ENCODE peak calls at places on chromosomes 12 and 14, in four cellular contexts. V is left ventricle myocardium inferior, B is colonic mucosa, U is psoas muscle. G is an unnamed sample. For H3K4me1, the result is how much of the 10 kb centered on the place peaks cover.

GRCh38 chr12:29148065-29148957 is 767 bp upstream of the FAR2 start:
- DNase-seq in V (peak), B (peak), U (peak), G (peak)

GRCh38 chr12:111488798-111489197 is 83.1 kb downstream of the SH2B3 start:
- DNase-seq in V (no peak), B (no peak), U (no peak), G (no peak)

GRCh38 chr12:56160160-56160763 is 2.1 kb downstream of the MYL6 start:
- DNase-seq in V (no peak), B (no peak), U (peak), G (no peak)

GRCh38 chr12:48122065-48122834 is 3.1 kb downstream of the PFKM start:
- DNase-seq in V (no peak), B (peak), U (no peak), G (peak)

GRCh38 chr12:47686645-47687240 is 19.1 kb downstream of the RPAP3 start:
- DNase-seq in V (no peak), B (no peak), U (no peak), G (no peak)

GRCh38 chr14:101229666-101230065 is 326.1 kb upstream of the RTL1 start:
- DNase-seq in V (no peak), B (peak), U (peak), G (no peak)

GRCh38 chr12:70895956-70896355 is 24.6 kb downstream of the PTPRR start:
- DNase-seq in V (no peak), B (no peak), U (no peak), G (no peak)

GRCh38 chr14:99570542-99571302 is 33.3 kb downstream of the CCDC85C start:
- DNase-seq in V (no peak), B (no peak), U (no peak), G (no peak)

GRCh38 chr12:96193725-96194571 is at the start of gene ELK3:
- DNase-seq in V (peak), B (peak), U (peak), G (peak)

GRCh38 chr14:75450381-75451276 is 22.8 kb downstream of the JDP2 start:
- DNase-seq in V (peak), B (peak), U (peak), G (peak)

GRCh38 chr14:65846469-65846868 is 433.9 kb downstream of the FUT8 start:
- DNase-seq in V (no peak), B (no peak), U (no peak), G (no peak)

GRCh38 chr14:104496095-104496494 is 83.5 kb upstream of the C14orf180 start:
- DNase-seq in V (no peak), B (no peak), U (no peak), G (no peak)

GRCh38 chr12:46266382-46266791 is 2.5 kb downstream of the SLC38A1 start:
- DNase-seq in V (no peak), B (peak), U (no peak), G (no peak)

GRCh38 chr14:47149326-47149725 is 497.7 kb upstream of the RPL10L start:
- DNase-seq in V (no peak), B (no peak), U (no peak), G (no peak)

GRCh38 chr14:20680843-20681347 is 3.5 kb upstream of the RNASE4 start:
- DNase-seq in V (no peak), B (peak), U (no peak), G (no peak)

GRCh38 chr12:51884676-51885229 is 3.1 kb upstream of the ANKRD33 start:
- DNase-seq in V (no peak), B (no peak), U (no peak), G (no peak)

GRCh38 chr14:105150026-105150367 is 18.6 kb downstream of the JAG2 start:
- DNase-seq in V (peak), B (no peak), U (no peak), G (no peak)

GRCh38 chr12:3359478-3359877 is 131.5 kb upstream of the PRMT8 start:
- DNase-seq in V (no peak), B (no peak), U (no peak), G (no peak)

DNA sequence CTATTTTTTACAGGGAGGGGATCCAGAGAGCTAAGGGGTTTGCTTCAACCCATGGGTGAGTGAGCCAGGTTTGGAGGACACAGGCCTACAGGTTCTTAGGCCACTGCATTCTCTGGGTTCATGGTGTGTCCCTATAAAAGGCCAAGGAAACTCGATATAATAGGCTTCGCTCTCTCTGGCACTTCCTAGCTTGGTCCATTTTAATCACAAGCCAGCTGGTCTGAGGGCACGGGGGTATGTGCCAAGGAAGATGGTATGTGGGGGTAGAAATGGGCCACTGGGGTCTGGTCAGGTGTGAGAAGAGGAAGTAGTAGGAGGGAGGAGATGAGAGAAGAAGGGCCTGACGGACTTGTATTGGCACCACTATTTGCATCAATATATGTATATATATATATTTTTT is 4.9 kb downstream of the ETV6 start:
- DNase-seq in V (no peak), B (no peak), U (no peak), G (no peak)
- H3K4me1 ChIP-seq in V (half or more), B (under half), U (half or more), G (under half)

GRCh38 chr14:58732387-58732786 is 94.6 kb downstream of the DACT1 start:
- DNase-seq in V (no peak), B (no peak), U (no peak), G (no peak)

GRCh38 chr14:58733451-58734208 is 95.9 kb downstream of the DACT1 start:
- DNase-seq in V (no peak), B (no peak), U (no peak), G (no peak)

GRCh38 chr14:58731465-58732330 is 93.9 kb downstream of the DACT1 start:
- DNase-seq in V (no peak), B (no peak), U (no peak), G (no peak)

GRCh38 chr14:58736606-58737005 is 98.8 kb downstream of the DACT1 start:
- DNase-seq in V (no peak), B (no peak), U (no peak), G (no peak)

DNA sequence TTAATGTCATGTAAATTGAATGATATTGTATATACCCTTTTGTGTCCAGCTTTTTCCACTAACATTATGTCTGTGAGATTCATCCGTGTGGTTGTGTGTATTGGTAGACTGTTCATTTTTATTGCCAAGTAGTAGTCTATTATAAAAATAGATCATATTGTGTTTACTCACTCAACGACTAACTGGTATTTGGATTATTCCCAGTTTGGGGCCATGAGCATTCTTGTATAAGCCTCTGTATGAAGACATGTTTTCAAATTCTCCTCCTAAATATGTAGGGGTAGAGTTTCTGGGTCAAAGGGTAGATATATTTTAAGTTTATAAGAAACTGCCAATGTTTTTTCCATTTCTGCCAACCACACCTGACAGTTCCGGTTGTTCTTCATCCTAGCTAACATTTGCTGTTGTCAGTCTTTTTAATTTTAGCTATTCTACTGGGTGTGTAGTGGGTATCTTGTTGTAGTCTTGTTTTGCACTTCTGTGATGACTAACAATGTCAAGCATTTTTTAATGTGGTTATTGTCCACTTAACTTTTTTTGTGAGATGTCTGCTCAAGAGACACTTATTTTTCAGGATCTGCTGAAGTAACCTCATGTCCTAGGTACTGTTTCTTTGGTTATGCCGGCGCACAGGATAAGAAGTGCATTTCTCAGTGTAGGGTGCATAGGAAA is 93.2 kb downstream of the DACT1 start:
- DNase-seq in V (no peak), B (no peak), U (no peak), G (no peak)
- H3K4me3 ChIP-seq in V (no peak), B (no peak), U (no peak), G (no peak)

GRCh38 chr14:50110323-50111037 is 5.9 kb downstream of the VCPKMT start:
- DNase-seq in V (no peak), B (no peak), U (no peak), G (no peak)

GRCh38 chr14:50107850-50108249 is 8.5 kb downstream of the VCPKMT start:
- DNase-seq in V (no peak), B (no peak), U (no peak), G (no peak)

GRCh38 chr14:50113381-50113811 is 3.0 kb downstream of the VCPKMT start:
- DNase-seq in V (no peak), B (no peak), U (no peak), G (no peak)

GRCh38 chr14:50106178-50106577 is 10.2 kb downstream of the VCPKMT start:
- DNase-seq in V (no peak), B (no peak), U (no peak), G (no peak)

DNA sequence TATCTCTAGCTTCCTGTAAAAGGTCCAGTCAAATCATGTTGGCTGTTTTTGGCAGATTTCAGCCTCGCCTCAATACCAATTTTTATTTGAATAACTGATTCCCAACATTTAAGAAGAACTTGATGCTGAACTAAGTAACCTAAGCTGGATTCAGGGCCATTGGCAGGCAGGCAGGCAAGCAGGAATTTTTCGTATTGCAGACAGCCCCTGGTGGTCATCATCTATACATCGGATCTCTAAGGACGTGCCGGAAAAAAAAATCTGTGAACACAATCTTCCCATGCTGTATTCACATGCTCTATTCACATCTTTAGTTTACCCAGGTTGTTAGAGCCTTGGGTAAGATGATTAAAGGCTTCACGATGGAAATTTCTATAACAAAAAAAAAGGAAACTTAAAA is 7.0 kb downstream of the VCPKMT start:
- DNase-seq in V (no peak), B (no peak), U (no peak), G (no peak)
- TF ChIP-seq CTCF in V (no peak), B (no peak), U (no peak), G (no peak)

GRCh38 chr14:52350445-52350844 is 36.3 kb downstream of the PTGER2 start:
- DNase-seq in V (no peak), B (no peak), U (no peak), G (no peak)

GRCh38 chr14:52349731-52350130 is 35.6 kb downstream of the PTGER2 start:
- DNase-seq in V (no peak), B (no peak), U (no peak), G (no peak)

GRCh38 chr14:52352546-52352945 is 38.4 kb downstream of the PTGER2 start:
- DNase-seq in V (no peak), B (no peak), U (no peak), G (no peak)

GRCh38 chr14:52351191-52351560 is 37.1 kb downstream of the PTGER2 start:
- DNase-seq in V (no peak), B (no peak), U (no peak), G (no peak)

GRCh38 chr14:52351561-52352491 is 37.7 kb downstream of the PTGER2 start:
- DNase-seq in V (no peak), B (no peak), U (no peak), G (no peak)
- H3K4me1 ChIP-seq in V (under half), B (under half), U (under half), G (under half)

DNA sequence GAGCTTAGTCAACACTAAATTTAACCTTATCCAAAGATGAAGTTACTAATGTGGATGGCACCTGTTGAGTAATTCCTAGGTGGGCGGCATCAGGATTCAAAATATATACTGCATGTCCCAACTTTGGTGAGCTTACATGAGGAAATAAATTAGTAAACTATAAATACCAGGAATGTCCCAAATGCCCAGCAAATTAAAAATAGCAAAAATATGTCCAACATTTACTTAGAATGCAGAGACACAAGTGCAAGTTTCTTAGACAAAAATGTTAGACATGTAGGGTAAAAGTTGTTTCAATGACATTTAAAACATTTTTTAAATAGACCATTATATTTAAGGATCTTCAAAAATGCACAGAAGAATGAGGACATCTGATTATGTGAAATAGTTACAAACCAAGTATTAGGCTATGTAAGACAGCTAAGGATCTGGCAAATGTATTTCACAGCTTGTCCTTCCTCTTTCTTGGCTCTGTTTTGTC is 115.9 kb downstream of the NAV3 start:
- DNase-seq in V (no peak), B (no peak), U (no peak), G (no peak)
- H3K4me3 ChIP-seq in V (no peak), B (no peak), U (no peak), G (no peak)

GRCh38 chr12:75818863-75819262 is 212.7 kb downstream of the PHLDA1 start:
- DNase-seq in V (no peak), B (no peak), U (no peak), G (no peak)

GRCh38 chr12:75814856-75815754 is 216.5 kb downstream of the PHLDA1 start:
- DNase-seq in V (no peak), B (no peak), U (no peak), G (no peak)

GRCh38 chr12:75819512-75819911 is 212.1 kb downstream of the PHLDA1 start:
- DNase-seq in V (no peak), B (no peak), U (no peak), G (no peak)

GRCh38 chr12:75815756-75816155 is 215.8 kb downstream of the PHLDA1 start:
- DNase-seq in V (no peak), B (no peak), U (no peak), G (no peak)

GRCh38 chr12:75816892-75817291 is 214.7 kb downstream of the PHLDA1 start:
- DNase-seq in V (no peak), B (no peak), U (no peak), G (no peak)
- TF ChIP-seq CTCF in V (peak), B (no peak), U (no peak), G (no peak)

DNA sequence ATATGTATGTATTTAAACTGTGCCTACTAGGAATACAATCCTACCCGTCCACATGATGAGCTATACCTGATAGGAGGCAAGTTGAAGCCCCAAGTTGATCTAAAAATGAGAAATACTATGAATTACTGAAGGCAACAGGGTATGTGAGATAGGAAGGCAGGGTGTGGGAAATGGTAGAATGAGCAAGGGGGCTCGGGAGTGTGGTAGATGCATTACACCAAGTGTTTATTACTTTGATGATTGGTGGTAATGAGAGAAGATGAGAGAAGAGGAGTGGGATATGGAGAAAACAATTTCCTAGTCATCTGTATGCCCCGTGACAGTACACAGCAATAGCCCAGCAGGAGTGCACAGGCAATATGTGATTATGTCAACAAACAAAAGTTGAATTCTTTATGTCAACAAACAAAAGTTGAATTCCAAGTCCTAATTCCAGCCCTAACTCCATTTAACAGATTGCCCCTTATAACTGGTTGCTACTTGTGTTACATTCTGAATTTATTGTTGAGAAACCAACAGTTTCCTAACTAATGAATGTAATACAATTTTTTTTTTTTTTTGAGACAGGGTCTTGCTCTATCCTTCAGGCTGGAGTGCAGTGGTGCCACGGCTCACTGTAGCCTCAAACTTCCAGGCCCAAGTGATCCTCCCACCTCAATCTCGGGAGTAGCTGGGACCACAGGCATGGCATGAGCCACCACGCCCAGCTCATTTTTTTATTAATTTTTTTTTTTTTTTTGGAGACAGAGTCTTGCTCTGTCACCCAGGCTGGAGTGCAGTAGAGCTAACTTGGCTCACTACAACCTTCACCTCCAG is 2.5 kb downstream of the LPCAT3 start:
- DNase-seq in V (no peak), B (no peak), U (no peak), G (no peak)
- H3K4me1 ChIP-seq in V (half or more), B (under half), U (under half), G (under half)